ENCODE peak calls at places on chromosomes 3 and 15, in ten cellular contexts. One of them, this sample, is unnamed.

GRCh38 chr3:103195201-103195600 is 760.4 kb downstream of the ZPLD1 start:
- DNase-seq in choroid plexus epithelial cell: peak
- DNase-seq in AG09309: peak
- DNase-seq in kidney: no peak
- DNase-seq in CD8-positive, alpha-beta T cell: no peak
- DNase-seq in psoas muscle: no peak
- DNase-seq in cardiac muscle cell: no peak
- DNase-seq in AG04450: no peak
- DNase-seq in WTC11: no peak
- DNase-seq in GM13977: no peak
- DNase-seq in this sample: no peak

GRCh38 chr15:48897144-48897814 is 19.3 kb downstream of the EID1 start:
- DNase-seq in GM13977: peak
- DNase-seq in AG04450: peak
- DNase-seq in kidney: no peak
- DNase-seq in psoas muscle: no peak
- DNase-seq in WTC11: no peak
- DNase-seq in AG09309: peak
- DNase-seq in cardiac muscle cell: peak
- DNase-seq in choroid plexus epithelial cell: peak
- DNase-seq in CD8-positive, alpha-beta T cell: no peak
- DNase-seq in this sample: no peak

GRCh38 chr15:64288577-64288976 is 67.4 kb downstream of the CSNK1G1 start:
- DNase-seq in AG04450: peak
- DNase-seq in AG09309: peak
- DNase-seq in choroid plexus epithelial cell: peak
- DNase-seq in kidney: no peak
- DNase-seq in CD8-positive, alpha-beta T cell: no peak
- DNase-seq in WTC11: no peak
- DNase-seq in GM13977: no peak
- DNase-seq in psoas muscle: no peak
- DNase-seq in cardiac muscle cell: no peak
- DNase-seq in this sample: no peak

GRCh38 chr15:23497710-23498111 is 50.7 kb upstream of the GOLGA6L2 start:
- DNase-seq in kidney: no peak
- DNase-seq in AG04450: no peak
- DNase-seq in AG09309: no peak
- DNase-seq in cardiac muscle cell: peak
- DNase-seq in CD8-positive, alpha-beta T cell: no peak
- DNase-seq in psoas muscle: no peak
- DNase-seq in GM13977: no peak
- DNase-seq in WTC11: no peak
- DNase-seq in choroid plexus epithelial cell: peak
- DNase-seq in this sample: no peak

GRCh38 chr3:120450914-120451669 is at the start of gene FSTL1:
- DNase-seq in WTC11: peak
- DNase-seq in cardiac muscle cell: peak
- DNase-seq in AG04450: no peak
- DNase-seq in choroid plexus epithelial cell: peak
- DNase-seq in GM13977: no peak
- DNase-seq in AG09309: no peak
- DNase-seq in kidney: peak
- DNase-seq in psoas muscle: peak
- DNase-seq in CD8-positive, alpha-beta T cell: no peak
- DNase-seq in this sample: peak

GRCh38 chr15:41982133-41982930 is 10.0 kb upstream of the EHD4 start:
- DNase-seq in kidney: no peak
- DNase-seq in choroid plexus epithelial cell: peak
- DNase-seq in AG04450: no peak
- DNase-seq in cardiac muscle cell: peak
- DNase-seq in CD8-positive, alpha-beta T cell: no peak
- DNase-seq in WTC11: no peak
- DNase-seq in psoas muscle: no peak
- DNase-seq in GM13977: no peak
- DNase-seq in AG09309: no peak
- DNase-seq in this sample: no peak

GRCh38 chr15:88708256-88709054 is 69.6 kb downstream of the ISG20 start:
- DNase-seq in kidney: no peak
- DNase-seq in AG09309: no peak
- DNase-seq in AG04450: no peak
- DNase-seq in GM13977: no peak
- DNase-seq in choroid plexus epithelial cell: no peak
- DNase-seq in WTC11: no peak
- DNase-seq in CD8-positive, alpha-beta T cell: no peak
- DNase-seq in psoas muscle: peak
- DNase-seq in cardiac muscle cell: peak
- DNase-seq in this sample: peak

GRCh38 chr3:33187368-33187634 is 31.3 kb downstream of the SUSD5 start:
- DNase-seq in kidney: no peak
- DNase-seq in cardiac muscle cell: peak
- DNase-seq in choroid plexus epithelial cell: peak
- DNase-seq in AG09309: no peak
- DNase-seq in GM13977: no peak
- DNase-seq in CD8-positive, alpha-beta T cell: no peak
- DNase-seq in WTC11: no peak
- DNase-seq in psoas muscle: no peak
- DNase-seq in AG04450: no peak
- DNase-seq in this sample: no peak

GRCh38 chr15:36498922-36499321 is 80.5 kb upstream of the CDIN1 start:
- DNase-seq in AG09309: no peak
- DNase-seq in psoas muscle: no peak
- DNase-seq in AG04450: no peak
- DNase-seq in GM13977: no peak
- DNase-seq in kidney: no peak
- DNase-seq in cardiac muscle cell: no peak
- DNase-seq in choroid plexus epithelial cell: no peak
- DNase-seq in CD8-positive, alpha-beta T cell: no peak
- DNase-seq in WTC11: no peak
- DNase-seq in this sample: no peak

GRCh38 chr15:43510230-43511011 is 7.0 kb upstream of the MAP1A start:
- DNase-seq in choroid plexus epithelial cell: peak
- DNase-seq in WTC11: peak
- DNase-seq in AG04450: peak
- DNase-seq in cardiac muscle cell: peak
- DNase-seq in AG09309: peak
- DNase-seq in kidney: peak
- DNase-seq in GM13977: peak
- DNase-seq in psoas muscle: peak
- DNase-seq in CD8-positive, alpha-beta T cell: peak
- DNase-seq in this sample: peak
- TF ChIP-seq CTCF in choroid plexus epithelial cell: peak
- TF ChIP-seq CTCF in WTC11: no peak
- TF ChIP-seq CTCF in AG04450: peak
- TF ChIP-seq CTCF in cardiac muscle cell: peak
- TF ChIP-seq CTCF in AG09309: peak
- TF ChIP-seq CTCF in kidney: peak
- TF ChIP-seq CTCF in GM13977: no peak
- TF ChIP-seq CTCF in psoas muscle: peak
- TF ChIP-seq CTCF in CD8-positive, alpha-beta T cell: peak
- TF ChIP-seq CTCF in this sample: no peak

GRCh38 chr3:163951397-163951987 is 1126.8 kb downstream of the SI start:
- DNase-seq in kidney: no peak
- DNase-seq in psoas muscle: no peak
- DNase-seq in choroid plexus epithelial cell: peak
- DNase-seq in AG09309: no peak
- DNase-seq in cardiac muscle cell: no peak
- DNase-seq in CD8-positive, alpha-beta T cell: no peak
- DNase-seq in WTC11: no peak
- DNase-seq in GM13977: peak
- DNase-seq in AG04450: no peak
- DNase-seq in this sample: no peak
- TF ChIP-seq CTCF in kidney: peak
- TF ChIP-seq CTCF in psoas muscle: peak
- TF ChIP-seq CTCF in choroid plexus epithelial cell: peak
- TF ChIP-seq CTCF in AG09309: no peak
- TF ChIP-seq CTCF in cardiac muscle cell: no peak
- TF ChIP-seq CTCF in CD8-positive, alpha-beta T cell: no peak
- TF ChIP-seq CTCF in WTC11: peak
- TF ChIP-seq CTCF in GM13977: peak
- TF ChIP-seq CTCF in AG04450: no peak
- TF ChIP-seq CTCF in this sample: no peak

GRCh38 chr3:191244242-191244867 is 45.3 kb downstream of the OSTN start:
- DNase-seq in GM13977: peak
- DNase-seq in AG09309: no peak
- DNase-seq in CD8-positive, alpha-beta T cell: no peak
- DNase-seq in choroid plexus epithelial cell: peak
- DNase-seq in kidney: no peak
- DNase-seq in psoas muscle: no peak
- DNase-seq in cardiac muscle cell: peak
- DNase-seq in AG04450: no peak
- DNase-seq in WTC11: no peak
- DNase-seq in this sample: no peak
- TF ChIP-seq CTCF in GM13977: peak
- TF ChIP-seq CTCF in AG09309: peak
- TF ChIP-seq CTCF in CD8-positive, alpha-beta T cell: no peak
- TF ChIP-seq CTCF in choroid plexus epithelial cell: peak
- TF ChIP-seq CTCF in kidney: peak
- TF ChIP-seq CTCF in psoas muscle: peak
- TF ChIP-seq CTCF in cardiac muscle cell: peak
- TF ChIP-seq CTCF in AG04450: peak
- TF ChIP-seq CTCF in WTC11: peak
- TF ChIP-seq CTCF in this sample: no peak

GRCh38 chr3:79844176-79844575 is 76.4 kb upstream of the ROBO1 start:
- DNase-seq in AG09309: no peak
- DNase-seq in CD8-positive, alpha-beta T cell: no peak
- DNase-seq in WTC11: no peak
- DNase-seq in cardiac muscle cell: no peak
- DNase-seq in choroid plexus epithelial cell: peak
- DNase-seq in AG04450: no peak
- DNase-seq in kidney: no peak
- DNase-seq in GM13977: no peak
- DNase-seq in psoas muscle: no peak
- DNase-seq in this sample: no peak

GRCh38 chr3:79845546-79845945 is 77.7 kb upstream of the ROBO1 start:
- DNase-seq in choroid plexus epithelial cell: no peak
- DNase-seq in AG09309: no peak
- DNase-seq in GM13977: no peak
- DNase-seq in WTC11: no peak
- DNase-seq in psoas muscle: no peak
- DNase-seq in kidney: no peak
- DNase-seq in AG04450: no peak
- DNase-seq in CD8-positive, alpha-beta T cell: no peak
- DNase-seq in cardiac muscle cell: no peak
- DNase-seq in this sample: no peak

GRCh38 chr3:79847928-79848327 is 80.1 kb upstream of the ROBO1 start:
- DNase-seq in GM13977: no peak
- DNase-seq in kidney: no peak
- DNase-seq in CD8-positive, alpha-beta T cell: no peak
- DNase-seq in WTC11: no peak
- DNase-seq in AG04450: no peak
- DNase-seq in AG09309: no peak
- DNase-seq in cardiac muscle cell: no peak
- DNase-seq in psoas muscle: no peak
- DNase-seq in choroid plexus epithelial cell: no peak
- DNase-seq in this sample: no peak

GRCh38 chr3:79843180-79843579 is 75.4 kb upstream of the ROBO1 start:
- DNase-seq in choroid plexus epithelial cell: peak
- DNase-seq in AG09309: no peak
- DNase-seq in kidney: no peak
- DNase-seq in AG04450: no peak
- DNase-seq in GM13977: no peak
- DNase-seq in cardiac muscle cell: no peak
- DNase-seq in psoas muscle: no peak
- DNase-seq in WTC11: no peak
- DNase-seq in CD8-positive, alpha-beta T cell: no peak
- DNase-seq in this sample: no peak

GRCh38 chr3:79846148-79846933 is 78.5 kb upstream of the ROBO1 start:
- DNase-seq in kidney: no peak
- DNase-seq in CD8-positive, alpha-beta T cell: no peak
- DNase-seq in AG04450: no peak
- DNase-seq in AG09309: no peak
- DNase-seq in GM13977: peak
- DNase-seq in WTC11: peak
- DNase-seq in choroid plexus epithelial cell: no peak
- DNase-seq in psoas muscle: no peak
- DNase-seq in cardiac muscle cell: no peak
- DNase-seq in this sample: peak
- TF ChIP-seq CTCF in kidney: no peak
- TF ChIP-seq CTCF in CD8-positive, alpha-beta T cell: no peak
- TF ChIP-seq CTCF in AG04450: peak
- TF ChIP-seq CTCF in AG09309: no peak
- TF ChIP-seq CTCF in GM13977: peak
- TF ChIP-seq CTCF in WTC11: peak
- TF ChIP-seq CTCF in choroid plexus epithelial cell: peak
- TF ChIP-seq CTCF in psoas muscle: peak
- TF ChIP-seq CTCF in cardiac muscle cell: peak
- TF ChIP-seq CTCF in this sample: peak

GRCh38 chr3:149085828-149086231 is 503 bp downstream of the HLTF start:
- DNase-seq in WTC11: no peak
- DNase-seq in cardiac muscle cell: peak
- DNase-seq in choroid plexus epithelial cell: peak
- DNase-seq in AG09309: no peak
- DNase-seq in GM13977: peak
- DNase-seq in CD8-positive, alpha-beta T cell: peak
- DNase-seq in AG04450: no peak
- DNase-seq in kidney: no peak
- DNase-seq in psoas muscle: no peak
- DNase-seq in this sample: peak
- TF ChIP-seq CTCF in WTC11: no peak
- TF ChIP-seq CTCF in cardiac muscle cell: no peak
- TF ChIP-seq CTCF in choroid plexus epithelial cell: no peak
- TF ChIP-seq CTCF in AG09309: no peak
- TF ChIP-seq CTCF in GM13977: no peak
- TF ChIP-seq CTCF in CD8-positive, alpha-beta T cell: no peak
- TF ChIP-seq CTCF in AG04450: no peak
- TF ChIP-seq CTCF in kidney: no peak
- TF ChIP-seq CTCF in psoas muscle: no peak
- TF ChIP-seq CTCF in this sample: no peak

GRCh38 chr3:11155341-11156025 is 1.2 kb downstream of the HRH1 start:
- DNase-seq in WTC11: peak
- DNase-seq in choroid plexus epithelial cell: peak
- DNase-seq in CD8-positive, alpha-beta T cell: no peak
- DNase-seq in cardiac muscle cell: peak
- DNase-seq in GM13977: no peak
- DNase-seq in AG04450: peak
- DNase-seq in psoas muscle: peak
- DNase-seq in AG09309: peak
- DNase-seq in kidney: peak
- DNase-seq in this sample: peak
- TF ChIP-seq CTCF in WTC11: no peak
- TF ChIP-seq CTCF in choroid plexus epithelial cell: peak
- TF ChIP-seq CTCF in CD8-positive, alpha-beta T cell: no peak
- TF ChIP-seq CTCF in cardiac muscle cell: peak
- TF ChIP-seq CTCF in GM13977: peak
- TF ChIP-seq CTCF in AG04450: peak
- TF ChIP-seq CTCF in psoas muscle: peak
- TF ChIP-seq CTCF in AG09309: peak
- TF ChIP-seq CTCF in kidney: peak
- TF ChIP-seq CTCF in this sample: peak

This sample was measured in GM20000.